ENCODE peak calls at places on chromosomes 1 and 21, in six cellular contexts. One of them, this sample, is unnamed.

GRCh38 chr1:55707196-55707595 is 492.0 kb upstream of the USP24 start:
- DNase-seq in lower lobe of right lung: no peak
- DNase-seq in fibroblast of the aortic adventitia: no peak
- DNase-seq in cardiac muscle cell: no peak
- DNase-seq in AG04450: no peak
- DNase-seq in vagina: no peak
- DNase-seq in this sample: no peak

GRCh38 chr1:31595836-31596736 is 19.8 kb downstream of the TINAGL1 start:
- DNase-seq in cardiac muscle cell: no peak
- DNase-seq in lower lobe of right lung: no peak
- DNase-seq in fibroblast of the aortic adventitia: no peak
- DNase-seq in vagina: no peak
- DNase-seq in AG04450: no peak
- DNase-seq in this sample: no peak

GRCh38 chr1:193210991-193211390 is 24.6 kb upstream of the B3GALT2 start:
- DNase-seq in AG04450: no peak
- DNase-seq in fibroblast of the aortic adventitia: no peak
- DNase-seq in vagina: no peak
- DNase-seq in lower lobe of right lung: no peak
- DNase-seq in cardiac muscle cell: no peak
- DNase-seq in this sample: no peak

GRCh38 chr1:56916630-56917029 is 49.2 kb downstream of the C8B start:
- DNase-seq in lower lobe of right lung: no peak
- DNase-seq in cardiac muscle cell: no peak
- DNase-seq in AG04450: no peak
- DNase-seq in fibroblast of the aortic adventitia: no peak
- DNase-seq in vagina: no peak
- DNase-seq in this sample: no peak

GRCh38 chr1:201715801-201716741 is 112.9 kb upstream of the IPO9 start:
- DNase-seq in fibroblast of the aortic adventitia: no peak
- DNase-seq in vagina: no peak
- DNase-seq in cardiac muscle cell: no peak
- DNase-seq in AG04450: no peak
- DNase-seq in lower lobe of right lung: no peak
- DNase-seq in this sample: no peak

GRCh38 chr1:206646504-206646903 is 11.2 kb downstream of the DYRK3 start:
- DNase-seq in cardiac muscle cell: no peak
- DNase-seq in lower lobe of right lung: no peak
- DNase-seq in vagina: no peak
- DNase-seq in fibroblast of the aortic adventitia: no peak
- DNase-seq in AG04450: no peak
- DNase-seq in this sample: no peak

GRCh38 chr1:85313888-85314696 is 37.7 kb upstream of the BCL10 start:
- DNase-seq in cardiac muscle cell: peak; percentile 89
- DNase-seq in fibroblast of the aortic adventitia: peak; percentile 97
- DNase-seq in AG04450: peak; percentile 85
- DNase-seq in vagina: no peak
- DNase-seq in lower lobe of right lung: no peak
- DNase-seq in this sample: peak; percentile 88

GRCh38 chr1:62724430-62724829 is 36.2 kb upstream of the DOCK7 start:
- DNase-seq in fibroblast of the aortic adventitia: peak; percentile 26
- DNase-seq in cardiac muscle cell: no peak
- DNase-seq in vagina: no peak
- DNase-seq in AG04450: no peak
- DNase-seq in lower lobe of right lung: no peak
- DNase-seq in this sample: no peak

GRCh38 chr1:29833596-29833995 is 597.3 kb downstream of the PTPRU start:
- DNase-seq in lower lobe of right lung: no peak
- DNase-seq in AG04450: no peak
- DNase-seq in fibroblast of the aortic adventitia: no peak
- DNase-seq in cardiac muscle cell: no peak
- DNase-seq in vagina: peak; percentile 28
- DNase-seq in this sample: no peak

GRCh38 chr1:197356723-197357533 is 88.9 kb downstream of the CRB1 start:
- DNase-seq in cardiac muscle cell: peak; percentile 77
- DNase-seq in vagina: no peak
- DNase-seq in fibroblast of the aortic adventitia: peak; percentile 68
- DNase-seq in lower lobe of right lung: no peak
- DNase-seq in AG04450: no peak
- DNase-seq in this sample: no peak

GRCh38 chr1:228164561-228165371 is 838 bp upstream of the IBA57 start:
- DNase-seq in vagina: no peak
- DNase-seq in cardiac muscle cell: no peak
- DNase-seq in lower lobe of right lung: peak; percentile 61
- DNase-seq in AG04450: no peak
- DNase-seq in fibroblast of the aortic adventitia: no peak
- DNase-seq in this sample: no peak

GRCh38 chr21:33229099-33229775 is 501 bp upstream of the IFNAR2 start:
- DNase-seq in fibroblast of the aortic adventitia: no peak
- DNase-seq in vagina: no peak
- DNase-seq in cardiac muscle cell: no peak
- DNase-seq in AG04450: no peak
- DNase-seq in lower lobe of right lung: no peak
- DNase-seq in this sample: no peak
- H3K4me3 ChIP-seq in fibroblast of the aortic adventitia: peak overlapping the region; percentile 57
- H3K4me3 ChIP-seq in vagina: peak overlapping the region; percentile 98
- H3K4me3 ChIP-seq in cardiac muscle cell: peak overlapping the region; percentile 97
- H3K4me3 ChIP-seq in AG04450: peak overlapping the region; percentile 56
- H3K4me3 ChIP-seq in lower lobe of right lung: peak overlapping the region; percentile 95
- H3K4me3 ChIP-seq in this sample: peak overlapping the region; percentile 69

DNA sequence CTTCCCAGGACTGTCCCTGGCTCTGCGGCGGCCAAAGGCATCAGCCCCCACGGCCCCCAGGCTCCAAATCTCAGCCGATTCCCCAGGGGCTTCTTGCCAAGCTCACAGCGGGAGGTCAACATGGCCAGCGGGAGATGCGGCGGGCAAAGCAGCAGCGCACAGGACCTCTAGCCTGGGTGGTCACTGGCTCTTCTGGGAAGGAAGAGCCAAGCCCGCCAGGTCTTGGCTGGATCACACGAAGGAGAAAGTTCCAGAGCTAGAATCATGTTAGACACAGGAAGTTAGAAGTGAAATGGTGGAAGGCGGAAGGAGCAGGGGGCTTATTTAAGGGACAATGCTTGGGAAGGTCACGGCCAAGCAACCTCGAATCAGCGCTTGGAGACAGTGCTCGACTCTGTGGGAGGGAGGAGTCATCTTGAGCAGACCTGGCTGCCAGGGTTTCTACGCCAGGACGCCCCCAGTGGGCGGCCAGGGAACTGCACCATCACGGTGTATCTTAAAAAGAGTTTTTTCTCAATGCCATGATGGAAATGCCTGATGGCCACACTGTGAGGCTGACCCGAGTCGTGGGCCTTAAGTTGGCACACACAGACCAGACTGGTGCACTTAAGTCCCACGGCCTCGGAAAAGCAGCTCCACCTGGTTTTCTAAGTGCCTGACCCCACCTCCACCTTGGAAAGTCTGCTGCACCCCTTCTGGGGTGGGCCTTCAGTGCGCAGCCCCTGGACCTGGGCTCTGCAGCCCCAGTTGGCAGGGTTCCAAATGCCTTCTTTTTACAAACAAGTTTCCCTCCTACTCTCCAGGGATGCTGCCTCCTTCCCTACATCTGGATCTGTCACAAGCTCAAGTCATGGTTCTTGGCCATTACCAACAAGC is 29.3 kb downstream of the SLC66A1 start:
- DNase-seq in cardiac muscle cell: peak; percentile 81
- DNase-seq in AG04450: peak; percentile 33
- DNase-seq in fibroblast of the aortic adventitia: peak; percentile 77
- DNase-seq in vagina: no peak
- DNase-seq in lower lobe of right lung: peak; percentile 74
- DNase-seq in this sample: peak; percentile 38
- TF ChIP-seq CTCF in cardiac muscle cell: peak; percentile 94
- TF ChIP-seq CTCF in AG04450: peak; percentile 87
- TF ChIP-seq CTCF in fibroblast of the aortic adventitia: peak; percentile 97
- TF ChIP-seq CTCF in vagina: peak; percentile 47
- TF ChIP-seq CTCF in lower lobe of right lung: peak; percentile 85
- TF ChIP-seq CTCF in this sample: peak; percentile 87

GRCh38 chr1:225581193-225581592 is 71.7 kb downstream of the ENAH start:
- DNase-seq in lower lobe of right lung: no peak
- DNase-seq in cardiac muscle cell: no peak
- DNase-seq in vagina: no peak
- DNase-seq in fibroblast of the aortic adventitia: peak; percentile 27
- DNase-seq in AG04450: no peak
- DNase-seq in this sample: no peak
- H3K4me3 ChIP-seq in lower lobe of right lung: no peak overlapping the region
- H3K4me3 ChIP-seq in cardiac muscle cell: no peak overlapping the region
- H3K4me3 ChIP-seq in vagina: no peak overlapping the region
- H3K4me3 ChIP-seq in fibroblast of the aortic adventitia: no peak overlapping the region
- H3K4me3 ChIP-seq in AG04450: no peak overlapping the region
- H3K4me3 ChIP-seq in this sample: no peak overlapping the region

GRCh38 chr1:75764057-75764655 is 21.9 kb upstream of the RABGGTB start:
- DNase-seq in vagina: no peak
- DNase-seq in fibroblast of the aortic adventitia: no peak
- DNase-seq in cardiac muscle cell: no peak
- DNase-seq in lower lobe of right lung: no peak
- DNase-seq in AG04450: no peak
- DNase-seq in this sample: no peak
- TF ChIP-seq CTCF in vagina: no peak
- TF ChIP-seq CTCF in fibroblast of the aortic adventitia: no peak
- TF ChIP-seq CTCF in cardiac muscle cell: no peak
- TF ChIP-seq CTCF in lower lobe of right lung: no peak
- TF ChIP-seq CTCF in AG04450: no peak
- TF ChIP-seq CTCF in this sample: no peak

GRCh38 chr1:4090976-4091660 is 191.0 kb upstream of the C1orf174 start:
- DNase-seq in fibroblast of the aortic adventitia: no peak
- DNase-seq in vagina: no peak
- DNase-seq in lower lobe of right lung: no peak
- DNase-seq in AG04450: no peak
- DNase-seq in cardiac muscle cell: no peak
- DNase-seq in this sample: no peak
- H3K4me3 ChIP-seq in fibroblast of the aortic adventitia: no peak overlapping the region
- H3K4me3 ChIP-seq in vagina: no peak overlapping the region
- H3K4me3 ChIP-seq in lower lobe of right lung: no peak overlapping the region
- H3K4me3 ChIP-seq in AG04450: no peak overlapping the region
- H3K4me3 ChIP-seq in cardiac muscle cell: no peak overlapping the region
- H3K4me3 ChIP-seq in this sample: no peak overlapping the region

This sample was measured in HFF-Myc.